ENCODE peak calls at places on chromosomes 6 and 20, in six cellular contexts. One of them, this sample, is unnamed. For H3K9me3 and H3K36me3, the result is how much of the 10 kb centered on the place peaks cover.

GRCh38 chr20:20012517-20012916 is 4.6 kb upstream of the NAA20 start:
- DNase-seq in cardiac muscle cell: no peak
- DNase-seq in heart left ventricle: no peak
- DNase-seq in transverse colon: no peak
- DNase-seq in adrenal gland: no peak
- DNase-seq in OCI-LY7: no peak
- DNase-seq in this sample: no peak

GRCh38 chr20:9306521-9306920 is 207.9 kb upstream of the LAMP5 start:
- DNase-seq in heart left ventricle: no peak
- DNase-seq in OCI-LY7: no peak
- DNase-seq in transverse colon: no peak
- DNase-seq in cardiac muscle cell: no peak
- DNase-seq in adrenal gland: no peak
- DNase-seq in this sample: no peak

GRCh38 chr6:169529931-169530761 is 171.7 kb downstream of the WDR27 start:
- DNase-seq in cardiac muscle cell: no peak
- DNase-seq in heart left ventricle: no peak
- DNase-seq in OCI-LY7: no peak
- DNase-seq in transverse colon: peak
- DNase-seq in adrenal gland: no peak
- DNase-seq in this sample: no peak

GRCh38 chr6:107713214-107713962 is 110.7 kb downstream of the SCML4 start:
- DNase-seq in adrenal gland: no peak
- DNase-seq in OCI-LY7: peak
- DNase-seq in transverse colon: no peak
- DNase-seq in cardiac muscle cell: no peak
- DNase-seq in heart left ventricle: no peak
- DNase-seq in this sample: peak

GRCh38 chr20:32070690-32071213 is 18.7 kb downstream of the HCK start:
- DNase-seq in OCI-LY7: no peak
- DNase-seq in heart left ventricle: no peak
- DNase-seq in cardiac muscle cell: no peak
- DNase-seq in transverse colon: no peak
- DNase-seq in adrenal gland: no peak
- DNase-seq in this sample: no peak

GRCh38 chr6:13432526-13433218 is 54.7 kb downstream of the GFOD1 start:
- DNase-seq in adrenal gland: peak
- DNase-seq in cardiac muscle cell: no peak
- DNase-seq in transverse colon: no peak
- DNase-seq in heart left ventricle: no peak
- DNase-seq in OCI-LY7: no peak
- DNase-seq in this sample: no peak

GRCh38 chr20:14644698-14645097 is 307.3 kb upstream of the FLRT3 start:
- DNase-seq in adrenal gland: no peak
- DNase-seq in transverse colon: no peak
- DNase-seq in heart left ventricle: no peak
- DNase-seq in cardiac muscle cell: no peak
- DNase-seq in OCI-LY7: no peak
- DNase-seq in this sample: no peak

GRCh38 chr20:707711-708110 is 32.1 kb upstream of the SCRT2 start:
- DNase-seq in adrenal gland: no peak
- DNase-seq in cardiac muscle cell: no peak
- DNase-seq in OCI-LY7: no peak
- DNase-seq in heart left ventricle: no peak
- DNase-seq in transverse colon: no peak
- DNase-seq in this sample: no peak

GRCh38 chr6:134722429-134722828 is 227.5 kb downstream of the ALDH8A1 start:
- DNase-seq in adrenal gland: no peak
- DNase-seq in OCI-LY7: no peak
- DNase-seq in heart left ventricle: no peak
- DNase-seq in transverse colon: no peak
- DNase-seq in cardiac muscle cell: no peak
- DNase-seq in this sample: no peak

GRCh38 chr6:128057541-128058335 is 156.9 kb upstream of the THEMIS start:
- DNase-seq in heart left ventricle: no peak
- DNase-seq in OCI-LY7: no peak
- DNase-seq in adrenal gland: no peak
- DNase-seq in transverse colon: no peak
- DNase-seq in cardiac muscle cell: no peak
- DNase-seq in this sample: no peak

DNA sequence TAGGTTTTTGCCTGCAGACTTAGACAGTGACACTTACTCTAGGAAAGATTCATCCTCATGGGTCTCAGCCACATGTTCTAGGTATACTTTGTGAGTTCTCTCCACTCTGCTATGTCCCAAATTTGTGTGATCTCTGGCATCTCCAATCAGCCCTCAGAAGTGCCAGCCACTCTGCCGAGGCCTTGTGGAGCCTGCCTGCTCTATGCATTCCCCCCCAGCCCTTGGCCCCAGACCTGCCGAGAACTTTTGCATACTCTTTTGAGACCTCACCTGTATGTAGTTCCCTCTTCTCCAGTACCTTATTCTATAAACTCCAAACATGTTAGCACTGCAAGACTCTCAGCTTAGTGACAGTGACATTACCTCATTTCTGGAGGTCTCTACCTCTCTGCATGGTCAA is 2170.5 kb upstream of the DEFB115 start:
- DNase-seq in adrenal gland: no peak
- DNase-seq in transverse colon: no peak
- DNase-seq in cardiac muscle cell: no peak
- DNase-seq in OCI-LY7: no peak
- DNase-seq in heart left ventricle: no peak
- DNase-seq in this sample: no peak
- H3K9me3 ChIP-seq in adrenal gland: under half
- H3K9me3 ChIP-seq in transverse colon: under half
- H3K9me3 ChIP-seq in cardiac muscle cell: under half
- H3K9me3 ChIP-seq in OCI-LY7: under half
- H3K9me3 ChIP-seq in heart left ventricle: under half
- H3K9me3 ChIP-seq in this sample: under half

DNA sequence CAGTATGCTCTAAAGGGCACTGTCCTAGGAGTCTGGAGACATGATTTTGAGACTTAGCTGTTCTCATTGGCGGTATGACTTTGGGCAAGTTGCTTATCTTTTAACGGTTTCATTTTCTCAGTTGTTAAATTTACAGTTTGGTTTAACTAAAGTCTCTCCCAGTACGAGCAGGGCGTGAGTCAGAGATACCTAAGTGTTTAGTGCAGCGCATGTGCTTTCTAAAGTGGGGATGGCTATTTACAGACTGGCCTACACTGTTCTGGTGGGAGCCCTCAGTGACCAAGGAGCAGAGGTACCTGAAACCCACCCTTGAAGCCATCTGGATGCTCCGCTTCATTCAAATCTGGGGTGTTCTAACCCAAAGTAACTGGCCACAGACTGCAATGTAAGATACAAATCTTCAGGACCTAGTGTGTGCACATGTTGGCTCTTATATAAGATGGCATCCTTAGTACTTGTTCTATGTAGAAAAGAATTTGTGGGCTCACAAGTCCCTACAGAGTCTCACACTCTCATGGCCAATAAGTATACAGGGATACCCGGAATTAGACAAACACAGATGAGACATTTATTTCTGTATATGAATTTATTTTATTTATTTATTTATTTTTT is 10.7 kb downstream of the MSH5 start:
- DNase-seq in adrenal gland: no peak
- DNase-seq in transverse colon: no peak
- DNase-seq in OCI-LY7: no peak
- DNase-seq in heart left ventricle: no peak
- DNase-seq in cardiac muscle cell: no peak
- DNase-seq in this sample: no peak
- H3K27ac ChIP-seq in adrenal gland: no peak
- H3K27ac ChIP-seq in transverse colon: no peak
- H3K27ac ChIP-seq in OCI-LY7: no peak
- H3K27ac ChIP-seq in heart left ventricle: no peak
- H3K27ac ChIP-seq in cardiac muscle cell: no peak
- H3K27ac ChIP-seq in this sample: no peak

GRCh38 chr20:49633643-49634042 is 65.7 kb upstream of the PTGIS start:
- DNase-seq in cardiac muscle cell: no peak
- DNase-seq in heart left ventricle: no peak
- DNase-seq in transverse colon: no peak
- DNase-seq in OCI-LY7: no peak
- DNase-seq in adrenal gland: no peak
- DNase-seq in this sample: no peak
- H3K36me3 ChIP-seq in cardiac muscle cell: under half
- H3K36me3 ChIP-seq in heart left ventricle: under half
- H3K36me3 ChIP-seq in transverse colon: under half
- H3K36me3 ChIP-seq in OCI-LY7: half or more
- H3K36me3 ChIP-seq in adrenal gland: under half
- H3K36me3 ChIP-seq in this sample: under half

GRCh38 chr6:167672738-167673137 is 154.0 kb upstream of the AFDN start:
- DNase-seq in transverse colon: no peak
- DNase-seq in OCI-LY7: no peak
- DNase-seq in heart left ventricle: no peak
- DNase-seq in cardiac muscle cell: no peak
- DNase-seq in adrenal gland: no peak
- DNase-seq in this sample: no peak
- H3K9me3 ChIP-seq in transverse colon: under half
- H3K9me3 ChIP-seq in OCI-LY7: under half
- H3K9me3 ChIP-seq in heart left ventricle: under half
- H3K9me3 ChIP-seq in cardiac muscle cell: under half
- H3K9me3 ChIP-seq in adrenal gland: under half
- H3K9me3 ChIP-seq in this sample: under half

GRCh38 chr6:36945301-36945700 is 9.2 kb upstream of the PI16 start:
- DNase-seq in adrenal gland: no peak
- DNase-seq in cardiac muscle cell: no peak
- DNase-seq in heart left ventricle: no peak
- DNase-seq in OCI-LY7: no peak
- DNase-seq in transverse colon: no peak
- DNase-seq in this sample: no peak

GRCh38 chr6:36946526-36946925 is 8.0 kb upstream of the PI16 start:
- DNase-seq in adrenal gland: no peak
- DNase-seq in OCI-LY7: no peak
- DNase-seq in cardiac muscle cell: no peak
- DNase-seq in heart left ventricle: no peak
- DNase-seq in transverse colon: no peak
- DNase-seq in this sample: no peak

GRCh38 chr6:36949636-36950035 is 4.9 kb upstream of the PI16 start:
- DNase-seq in heart left ventricle: no peak
- DNase-seq in transverse colon: no peak
- DNase-seq in OCI-LY7: no peak
- DNase-seq in cardiac muscle cell: no peak
- DNase-seq in adrenal gland: no peak
- DNase-seq in this sample: no peak

GRCh38 chr6:36944650-36945049 is 9.9 kb upstream of the PI16 start:
- DNase-seq in cardiac muscle cell: no peak
- DNase-seq in adrenal gland: peak
- DNase-seq in heart left ventricle: no peak
- DNase-seq in OCI-LY7: no peak
- DNase-seq in transverse colon: no peak
- DNase-seq in this sample: no peak

DNA sequence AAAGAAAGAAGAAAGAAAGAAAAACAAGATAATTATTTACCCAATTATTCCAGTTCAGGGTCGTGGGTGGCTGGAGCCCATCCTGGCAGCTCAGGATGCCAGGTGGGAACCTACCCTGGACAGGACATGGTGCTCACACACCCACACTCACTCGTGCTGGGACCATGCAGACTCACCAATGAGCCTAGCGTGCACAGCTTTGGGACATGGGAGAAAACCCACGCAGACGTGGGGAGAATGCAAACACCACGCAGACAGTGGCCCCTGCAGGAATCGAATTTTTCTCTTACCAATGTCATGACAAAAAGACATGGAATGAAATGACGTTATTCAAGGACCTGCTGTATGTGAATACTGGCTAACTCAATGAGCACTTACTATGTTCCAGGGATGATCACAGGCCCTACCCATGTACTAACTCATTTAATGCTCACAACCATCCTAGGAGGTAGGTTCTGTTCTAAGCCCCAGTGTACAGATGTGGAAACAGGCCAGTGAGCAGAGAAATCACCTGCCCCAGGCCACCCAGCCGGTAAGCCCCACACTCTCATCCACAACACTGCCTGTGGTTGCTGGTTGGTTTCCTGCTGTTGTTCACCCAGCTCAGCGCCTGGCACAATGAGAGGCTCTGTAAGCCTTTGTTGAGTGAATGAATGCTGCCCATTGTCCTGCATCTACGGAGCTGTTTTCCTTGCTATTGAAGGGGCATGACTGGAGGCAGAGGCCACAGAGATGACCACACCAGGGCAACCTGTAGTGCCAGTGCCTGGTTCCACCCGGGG is 6.8 kb upstream of the PI16 start:
- DNase-seq in cardiac muscle cell: no peak
- DNase-seq in adrenal gland: peak
- DNase-seq in OCI-LY7: no peak
- DNase-seq in heart left ventricle: no peak
- DNase-seq in transverse colon: no peak
- DNase-seq in this sample: no peak
- H3K27ac ChIP-seq in cardiac muscle cell: no peak
- H3K27ac ChIP-seq in adrenal gland: no peak
- H3K27ac ChIP-seq in OCI-LY7: no peak
- H3K27ac ChIP-seq in heart left ventricle: no peak
- H3K27ac ChIP-seq in transverse colon: no peak
- H3K27ac ChIP-seq in this sample: no peak

GRCh38 chr20:62197801-62198200 is 15.0 kb downstream of the MTG2 start:
- DNase-seq in adrenal gland: no peak
- DNase-seq in heart left ventricle: no peak
- DNase-seq in cardiac muscle cell: no peak
- DNase-seq in transverse colon: no peak
- DNase-seq in OCI-LY7: no peak
- DNase-seq in this sample: no peak
- H3K36me3 ChIP-seq in adrenal gland: under half
- H3K36me3 ChIP-seq in heart left ventricle: half or more
- H3K36me3 ChIP-seq in cardiac muscle cell: under half
- H3K36me3 ChIP-seq in transverse colon: under half
- H3K36me3 ChIP-seq in OCI-LY7: half or more
- H3K36me3 ChIP-seq in this sample: under half

This sample was measured in WERI-Rb-1.